ENCODE peak calls at places on chromosomes 13 and 19, in seven cellular contexts. D is stimulated activated CD4-positive, alpha-beta T cell treated with anti-CD3 and anti-CD28 coated beads, Interleukin-2, amount 100 ng/mL, for 48 hours; G is activated CD4-positive, alpha-beta T cell treated with anti-CD3 and anti-CD28 coated beads, Interleukin-2, amount 50 U/mL, for 4 hours; P is choroid plexus epithelial cell; K is OCI-M1; W is activated naive CD4-positive, alpha-beta T cell treated with Interleukin-2 at 50 U/mL for 16 hours; C is substantia nigra. Z is an unnamed sample.

GRCh38 chr19:2734589-2735288 is 5.1 kb downstream of the SLC39A3 start:
- DNase-seq in D (no peak), G (no peak), P (no peak), K (no peak), W (no peak), C (no peak), Z (no peak)

GRCh38 chr13:91017031-91017668 is 330.3 kb upstream of the MIR17HG start:
- DNase-seq in D (peak; percentile 26), G (no peak), P (peak; percentile 67), K (peak; percentile 89), W (no peak), C (no peak), Z (peak; percentile 23)

GRCh38 chr19:51712461-51713081 is 11.2 kb downstream of the HAS1 start:
- DNase-seq in D (no peak), G (no peak), P (peak; percentile 81), K (peak; percentile 63), W (no peak), C (no peak), Z (no peak)

GRCh38 chr13:112709825-112710783 is 20.3 kb downstream of the ATP11A start:
- DNase-seq in D (no peak), G (no peak), P (no peak), K (no peak), W (no peak), C (no peak), Z (no peak)

GRCh38 chr13:109569938-109570711 is 216.3 kb downstream of the IRS2 start:
- DNase-seq in D (peak; percentile 8), G (no peak), P (peak; percentile 16), K (peak; percentile 52), W (peak; percentile 16), C (no peak), Z (no peak)

GRCh38 chr13:51922771-51923480 is 61.2 kb downstream of the CCDC70 start:
- DNase-seq in D (no peak), G (no peak), P (no peak), K (no peak), W (no peak), C (no peak), Z (no peak)

GRCh38 chr19:2342656-2343288 is 14.3 kb downstream of the SPPL2B start:
- DNase-seq in D (no peak), G (no peak), P (no peak), K (no peak), W (no peak), C (no peak), Z (no peak)

GRCh38 chr13:85590231-85590931 is 208.8 kb downstream of the SLITRK6 start:
- DNase-seq in D (no peak), G (no peak), P (peak; percentile 7), K (no peak), W (no peak), C (no peak), Z (no peak)

GRCh38 chr19:18340990-18341868 is 831 bp downstream of the PGPEP1 start:
- DNase-seq in D (peak; percentile 63), G (peak; percentile 65), P (peak; percentile 50), K (peak; percentile 73), W (peak; percentile 72), C (no peak), Z (no peak)

GRCh38 chr19:588758-589692 is 656 bp upstream of the HCN2 start:
- DNase-seq in D (no peak), G (no peak), P (no peak), K (peak; percentile 36), W (no peak), C (no peak), Z (no peak)

GRCh38 chr19:18660051-18660910 is 23.2 kb upstream of the CRTC1 start:
- DNase-seq in D (no peak), G (no peak), P (peak; percentile 25), K (no peak), W (no peak), C (no peak), Z (peak; percentile 78)

GRCh38 chr19:41893899-41894298 is 10.9 kb downstream of the ARHGEF1 start:
- DNase-seq in D (no peak), G (no peak), P (peak; percentile 46), K (peak; percentile 47), W (no peak), C (no peak), Z (peak; percentile 15)

GRCh38 chr19:14703833-14704232 is 14.0 kb downstream of the ZNF333 start:
- DNase-seq in D (no peak), G (no peak), P (no peak), K (no peak), W (no peak), C (no peak), Z (no peak)

GRCh38 chr13:113528798-113529180 is 38.3 kb upstream of the DCUN1D2 start:
- DNase-seq in D (no peak), G (no peak), P (no peak), K (no peak), W (no peak), C (no peak), Z (no peak)

GRCh38 chr19:2982983-2983350 is 5.6 kb downstream of the TLE6 start:
- DNase-seq in D (no peak), G (no peak), P (peak; percentile 87), K (no peak), W (no peak), C (no peak), Z (no peak)